ENCODE peak calls at places on chromosomes 13 and 19, in six cellular contexts. N, F, Z, T, A and X are unnamed samples.

GRCh38 chr13:30796833-30797601 is 61.7 kb downstream of the ALOX5AP start:
- DNase-seq in N (no peak), F (no peak), Z (no peak), T (no peak), A (no peak), X (no peak)

GRCh38 chr19:18176367-18177310 is 3.0 kb downstream of the IFI30 start:
- DNase-seq in N (no peak), F (no peak), Z (no peak), T (no peak), A (no peak), X (no peak)

GRCh38 chr13:36357692-36358091 is 11.5 kb upstream of the SPART start:
- DNase-seq in N (no peak), F (no peak), Z (no peak), T (no peak), A (no peak), X (no peak)

GRCh38 chr13:26784704-26785639 is 24.4 kb upstream of the GPR12 start:
- DNase-seq in N (no peak), F (peak; percentile 43), Z (peak; percentile 66), T (no peak), A (peak; percentile 35), X (no peak)

GRCh38 chr13:101757446-101758039 is 305.1 kb downstream of the ITGBL1 start:
- DNase-seq in N (no peak), F (peak; percentile 14), Z (peak; percentile 11), T (no peak), A (no peak), X (peak; percentile 21)

GRCh38 chr19:40369797-40370196 is 20.2 kb downstream of the HIPK4 start:
- DNase-seq in N (no peak), F (no peak), Z (no peak), T (no peak), A (no peak), X (no peak)

GRCh38 chr13:28794370-28794769 is 25.8 kb upstream of the MTUS2 start:
- DNase-seq in N (no peak), F (no peak), Z (no peak), T (no peak), A (no peak), X (no peak)

GRCh38 chr19:50817941-50818858 is 5.4 kb downstream of the KLK1 start:
- DNase-seq in N (no peak), F (peak; percentile 93), Z (peak; percentile 68), T (no peak), A (peak; percentile 90), X (peak; percentile 66)

GRCh38 chr13:65540064-65540635 is 1690.0 kb downstream of the PCDH9 start:
- DNase-seq in N (no peak), F (no peak), Z (no peak), T (no peak), A (no peak), X (no peak)

GRCh38 chr13:30551194-30551593 is 66.5 kb upstream of the USPL1 start:
- DNase-seq in N (no peak), F (peak; percentile 24), Z (peak; percentile 14), T (no peak), A (no peak), X (no peak)

GRCh38 chr13:91220872-91221271 is 126.6 kb upstream of the MIR17HG start:
- DNase-seq in N (no peak), F (no peak), Z (no peak), T (no peak), A (no peak), X (no peak)

GRCh38 chr13:110634558-110634957 is 19.2 kb downstream of the NAXD start:
- DNase-seq in N (no peak), F (no peak), Z (no peak), T (no peak), A (no peak), X (no peak)

GRCh38 chr13:108915095-108915633 is 285.8 kb downstream of the MYO16 start:
- DNase-seq in N (no peak), F (no peak), Z (no peak), T (no peak), A (no peak), X (no peak)

GRCh38 chr19:16417660-16418596 is 53.8 kb downstream of the EPS15L1 start:
- DNase-seq in N (no peak), F (peak; percentile 68), Z (peak; percentile 84), T (peak; percentile 44), A (peak; percentile 74), X (peak; percentile 5)

GRCh38 chr19:54248016-54248601 is 5.5 kb upstream of the LILRA6 start:
- DNase-seq in N (no peak), F (peak; percentile 89), Z (no peak), T (no peak), A (no peak), X (no peak)

GRCh38 chr19:14112051-14112808 is 5.3 kb downstream of the PRKACA start:
- DNase-seq in N (no peak), F (no peak), Z (no peak), T (no peak), A (no peak), X (no peak)

GRCh38 chr13:79794936-79795335 is 314.0 kb downstream of the NDFIP2 start:
- DNase-seq in N (no peak), F (no peak), Z (no peak), T (no peak), A (no peak), X (no peak)

GRCh38 chr13:111262715-111263114 is 57.7 kb upstream of the TEX29 start:
- DNase-seq in N (no peak), F (no peak), Z (no peak), T (no peak), A (no peak), X (no peak)